ENCODE peak calls at places on chromosomes 16 and 17, in four cellular contexts. Y is fibroblast of the aortic adventitia, X is RWPE1, J is AG04449. K is an unnamed sample.
A peak's percentile ranks its signal among the peaks of the same experiment; 100 is the strongest.

GRCh38 chr16:21302898-21303528 is 24.9 kb upstream of the CRYM start:
- DNase-seq in J (peak; percentile 51), X (peak; percentile 88), Y (peak; percentile 93), K (peak; percentile 86)

GRCh38 chr16:19717319-19717718 is 708 bp downstream of the KNOP1 start:
- DNase-seq in X (no peak), J (no peak), Y (no peak), K (no peak)

GRCh38 chr17:19867094-19867653 is 562 bp downstream of the ULK2 start:
- DNase-seq in Y (peak; percentile 56), J (no peak), X (peak; percentile 55), K (peak; percentile 66)

GRCh38 chr17:7263071-7263800 is 958 bp upstream of the CLDN7 start:
- DNase-seq in J (no peak), Y (no peak), X (peak; percentile 79), K (no peak)

GRCh38 chr16:23485257-23485614 is 25.1 kb downstream of the GGA2 start:
- DNase-seq in J (no peak), Y (no peak), X (no peak), K (no peak)

GRCh38 chr17:75691371-75692290 is 24.5 kb downstream of the SAP30BP start:
- DNase-seq in J (no peak), Y (no peak), X (no peak), K (no peak)

GRCh38 chr16:67833035-67833417 is 9.1 kb upstream of the THAP11 start:
- DNase-seq in Y (peak; percentile 58), J (no peak), X (peak; percentile 77), K (peak; percentile 48)

GRCh38 chr17:42088736-42089135 is 9.5 kb downstream of the ZNF385C start:
- DNase-seq in J (no peak), X (no peak), Y (no peak), K (no peak)

DNA sequence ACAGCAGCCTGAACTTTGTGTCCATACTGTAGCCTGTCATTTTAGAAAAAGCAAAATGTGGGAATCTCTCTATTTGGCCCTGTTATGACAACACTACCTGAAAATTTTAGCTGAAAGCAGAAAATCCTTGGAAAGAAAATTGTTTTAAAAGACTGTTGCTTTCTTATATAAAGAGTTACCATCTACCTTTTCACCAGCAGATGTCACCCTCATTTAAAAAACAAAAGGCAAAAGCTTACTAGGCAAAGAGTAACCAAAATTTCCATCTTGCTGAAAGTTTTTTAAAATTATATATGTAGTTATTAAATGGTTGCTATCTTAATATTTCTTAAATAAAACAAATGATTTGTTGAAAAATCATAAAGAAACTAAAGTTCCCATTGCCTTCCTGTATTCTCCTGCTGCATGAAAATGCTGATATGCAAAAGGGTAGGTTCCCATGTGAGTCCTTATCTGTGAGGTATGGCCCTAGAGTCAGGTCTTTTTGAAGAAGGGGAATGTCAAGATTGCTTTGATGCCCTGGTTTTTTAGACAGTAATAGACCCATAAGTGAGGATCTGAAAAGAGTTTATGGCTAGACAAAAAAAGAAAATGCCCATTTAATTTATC is 61.0 kb downstream of the TNRC6C start:
- DNase-seq in J (no peak), X (no peak), Y (peak; percentile 73), K (peak; percentile 71)
- TF ChIP-seq CTCF in J (no peak), X (peak; percentile 76), Y (peak; percentile 56), K (peak; percentile 57)

GRCh38 chr17:81429353-81429774 is 34.1 kb downstream of the BAHCC1 start:
- DNase-seq in X (peak; percentile 73), Y (peak; percentile 72), J (no peak), K (peak; percentile 76)

GRCh38 chr17:81428521-81428920 is 33.3 kb downstream of the BAHCC1 start:
- DNase-seq in J (no peak), Y (no peak), X (no peak), K (no peak)

GRCh38 chr17:81428121-81428515 is 32.9 kb downstream of the BAHCC1 start:
- DNase-seq in X (no peak), J (no peak), Y (no peak), K (no peak)

GRCh38 chr17:81428945-81429344 is 33.7 kb downstream of the BAHCC1 start:
- DNase-seq in J (no peak), Y (no peak), X (no peak), K (no peak)

GRCh38 chr17:81429813-81430510 is 34.7 kb downstream of the BAHCC1 start:
- DNase-seq in X (no peak), Y (peak; percentile 55), J (no peak), K (peak; percentile 57)
- TF ChIP-seq CTCF in X (no peak), Y (peak; percentile 35), J (no peak), K (peak; percentile 35)

GRCh38 chr16:14284371-14284770 is 213.3 kb downstream of the MRTFB start:
- DNase-seq in J (no peak), Y (no peak), X (no peak), K (no peak)

GRCh38 chr16:14285542-14286380 is 214.6 kb downstream of the MRTFB start:
- DNase-seq in J (peak; percentile 85), X (peak; percentile 86), Y (peak; percentile 99), K (peak; percentile 95)

GRCh38 chr16:14283786-14284185 is 212.7 kb downstream of the MRTFB start:
- DNase-seq in Y (no peak), J (no peak), X (no peak), K (no peak)

GRCh38 chr16:14286381-14287230 is 215.5 kb downstream of the MRTFB start:
- DNase-seq in Y (no peak), J (no peak), X (peak; percentile 19), K (peak; percentile 77)

DNA sequence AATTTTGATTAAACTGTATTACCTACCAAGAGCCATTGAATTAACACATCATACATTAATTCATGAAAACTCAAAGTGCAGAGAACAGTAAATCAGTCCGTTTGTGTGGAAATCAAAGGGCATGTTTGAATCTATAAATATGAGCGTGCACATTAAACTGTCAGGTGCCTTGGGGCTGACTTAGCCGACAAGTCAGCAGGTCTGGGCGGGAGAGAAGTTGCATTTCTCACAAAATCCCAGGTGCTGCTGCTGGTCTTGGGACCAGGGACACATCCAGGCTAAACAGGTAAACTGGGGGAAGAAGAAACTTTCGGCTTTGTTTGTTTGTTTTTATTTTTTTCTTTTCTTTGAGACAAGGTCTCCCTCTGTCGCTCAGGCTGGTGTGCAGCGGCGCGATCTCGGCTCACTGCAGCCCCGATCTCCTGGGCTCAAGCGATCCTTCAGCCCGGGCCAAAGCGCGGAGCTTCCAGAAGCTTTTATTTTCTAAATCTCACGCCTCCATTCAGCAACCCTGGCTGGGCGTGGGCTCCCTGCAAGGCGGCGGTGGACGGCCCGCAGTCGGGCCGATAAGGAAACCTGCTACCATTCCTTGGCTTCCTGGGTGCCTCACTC is 213.9 kb downstream of the MRTFB start:
- DNase-seq in J (no peak), Y (no peak), X (peak; percentile 53), K (peak; percentile 82)
- TF ChIP-seq CTCF in J (peak; percentile 18), Y (peak; percentile 34), X (peak; percentile 52), K (peak; percentile 59)

GRCh38 chr17:77371888-77372443 is 231.2 kb downstream of the SEC14L1 start:
- DNase-seq in Y (no peak), X (no peak), J (no peak), K (no peak)

GRCh38 chr17:77374170-77374936 is 233.6 kb downstream of the SEC14L1 start:
- DNase-seq in X (no peak), J (no peak), Y (peak; percentile 90), K (peak; percentile 91)

GRCh38 chr17:77375108-77375507 is 234.3 kb downstream of the SEC14L1 start:
- DNase-seq in X (no peak), J (no peak), Y (no peak), K (no peak)

GRCh38 chr17:77372444-77373297 is 231.9 kb downstream of the SEC14L1 start:
- DNase-seq in J (no peak), X (no peak), Y (peak; percentile 84), K (peak; percentile 86)

GRCh38 chr17:77373298-77374169 is 232.8 kb downstream of the SEC14L1 start:
- DNase-seq in X (no peak), J (no peak), Y (peak; percentile 40), K (peak; percentile 45)
- TF ChIP-seq CTCF in X (no peak), J (no peak), Y (no peak), K (no peak)

GRCh38 chr17:60583008-60583407 is 17.0 kb upstream of the PPM1D start:
- DNase-seq in Y (no peak), J (no peak), X (no peak), K (no peak)

GRCh38 chr17:60579551-60579950 is 20.4 kb upstream of the PPM1D start:
- DNase-seq in Y (no peak), J (no peak), X (no peak), K (no peak)

GRCh38 chr17:60573139-60573975 is 26.6 kb upstream of the PPM1D start:
- DNase-seq in Y (peak; percentile 93), J (peak; percentile 93), X (no peak), K (peak; percentile 58)

GRCh38 chr17:60579090-60579489 is 20.9 kb upstream of the PPM1D start:
- DNase-seq in X (no peak), J (no peak), Y (peak; percentile 88), K (peak; percentile 90)

DNA sequence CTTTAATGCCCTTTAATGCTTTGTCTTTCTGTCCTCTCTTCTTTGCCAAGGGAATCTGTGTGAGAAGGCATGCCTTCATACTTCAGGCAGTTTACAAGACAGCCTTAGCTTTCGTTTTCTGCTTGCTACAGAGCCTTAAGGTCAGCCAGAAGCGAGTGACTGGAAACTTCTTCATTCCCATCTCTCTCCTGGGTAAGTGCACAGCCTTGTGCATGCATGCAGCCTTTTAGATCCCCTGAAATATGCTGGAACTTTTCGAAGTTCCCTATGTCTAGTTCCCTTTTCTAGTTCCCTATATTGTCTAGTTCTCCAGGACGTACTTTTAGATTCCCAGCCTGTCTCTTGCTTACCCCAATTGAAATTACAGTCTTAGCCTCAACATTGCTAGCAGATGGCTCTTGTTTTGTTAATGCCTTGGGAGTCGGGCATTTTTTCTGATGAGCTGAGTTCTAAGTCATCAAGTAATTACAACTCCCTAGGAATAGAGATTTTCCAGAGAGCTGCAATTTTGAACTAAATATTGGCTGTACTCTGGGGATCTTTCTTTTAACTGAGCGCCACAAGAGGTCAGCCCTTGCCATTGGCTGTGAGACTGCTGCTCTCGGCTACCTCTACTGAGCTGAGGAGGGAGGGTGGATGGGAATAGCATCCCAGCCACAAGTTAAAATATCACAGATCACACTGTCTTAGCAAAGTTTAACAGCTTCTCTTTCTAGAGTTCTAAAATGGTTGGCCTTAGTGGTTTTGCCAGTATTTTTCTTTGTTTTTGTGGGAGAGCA is 22.7 kb upstream of the PPM1D start:
- DNase-seq in J (no peak), Y (peak; percentile 75), X (no peak), K (peak; percentile 88)
- TF ChIP-seq CTCF in J (peak; percentile 10), Y (peak; percentile 36), X (peak; percentile 41), K (no peak)

GRCh38 chr16:13510425-13511151 is 409.4 kb upstream of the ERCC4 start:
- DNase-seq in X (no peak), J (no peak), Y (no peak), K (no peak)
- TF ChIP-seq CTCF in X (no peak), J (no peak), Y (no peak), K (no peak)

GRCh38 chr16:50282955-50283631 is 16.7 kb downstream of the ADCY7 start:
- DNase-seq in Y (no peak), X (no peak), J (no peak), K (no peak)
- TF ChIP-seq CTCF in Y (no peak), X (no peak), J (no peak), K (no peak)

GRCh38 chr17:22373911-22374310 is 681.6 kb downstream of the KCNJ18 start:
- DNase-seq in X (no peak), J (no peak), Y (no peak), K (no peak)

DNA sequence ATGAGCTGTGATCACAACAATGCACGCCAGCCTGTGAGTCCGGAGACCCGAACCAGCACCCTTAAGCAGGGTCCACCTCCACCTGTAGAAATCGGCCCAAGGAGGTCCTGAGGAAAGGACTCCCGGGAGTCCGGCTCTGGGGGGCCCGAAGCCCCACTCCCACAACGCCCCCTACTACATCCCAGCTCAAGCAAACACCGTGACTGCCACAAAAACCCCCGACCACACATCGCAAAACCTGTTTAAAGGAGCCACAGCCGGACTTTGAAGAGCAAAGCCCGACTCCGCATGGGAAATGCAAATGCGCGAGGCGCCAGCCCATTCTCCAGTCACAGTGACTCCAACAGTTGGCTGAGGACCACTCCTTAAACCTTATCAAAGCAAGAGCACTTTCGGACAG is 682.4 kb downstream of the KCNJ18 start:
- DNase-seq in X (no peak), Y (no peak), J (no peak), K (no peak)
- TF ChIP-seq CTCF in X (no peak), Y (no peak), J (no peak), K (no peak)